ENCODE peak calls at places on chromosomes 13 and 19, in five cellular contexts. Y is mucosa of descending colon, G is IMR-90, A is astrocyte of the cerebellum, R is NB4. K is an unnamed sample.

GRCh38 chr13:40120288-40120687 is 464.8 kb downstream of the COG6 start:
- DNase-seq in R (no peak), A (no peak), G (no peak), Y (no peak), K (no peak)

GRCh38 chr13:80571346-80572307 is 230.7 kb upstream of the SPRY2 start:
- DNase-seq in Y (no peak), A (no peak), R (no peak), G (no peak), K (no peak)

GRCh38 chr19:41187884-41188279 is 5.1 kb upstream of the CYP2S1 start:
- DNase-seq in A (no peak), R (no peak), Y (no peak), G (no peak), K (no peak)

GRCh38 chr13:67557642-67558241 is 327.6 kb upstream of the PCDH9 start:
- DNase-seq in G (no peak), R (peak), A (no peak), Y (no peak), K (no peak)

GRCh38 chr19:50331187-50332013 is 2.2 kb upstream of the KCNC3 start:
- DNase-seq in G (no peak), R (no peak), A (no peak), Y (no peak), K (no peak)

GRCh38 chr19:48385461-48386087 is 5.8 kb downstream of the KDELR1 start:
- DNase-seq in G (no peak), Y (no peak), A (no peak), R (no peak), K (no peak)

GRCh38 chr13:32314968-32315254 is 252 bp downstream of the ZAR1L start:
- DNase-seq in Y (peak), A (peak), G (peak), R (no peak), K (no peak)

GRCh38 chr13:98476538-98476966 is 100.4 kb downstream of the STK24 start:
- DNase-seq in G (peak), R (peak), Y (peak), A (no peak), K (no peak)

GRCh38 chr19:2387367-2388288 is 27.6 kb downstream of the TMPRSS9 start:
- DNase-seq in Y (no peak), R (no peak), G (no peak), A (no peak), K (no peak)

GRCh38 chr13:30234763-30235162 is 72.6 kb downstream of the KATNAL1 start:
- DNase-seq in Y (no peak), R (no peak), G (no peak), A (peak), K (no peak)

GRCh38 chr19:16168465-16169081 is 4.8 kb downstream of the CIB3 start:
- DNase-seq in R (peak), A (no peak), G (peak), Y (no peak), K (no peak)

GRCh38 chr13:47829684-47830083 is 171.4 kb downstream of the SUCLA2 start:
- DNase-seq in A (no peak), R (no peak), Y (no peak), G (peak), K (no peak)

GRCh38 chr19:2761309-2761677 is 21.5 kb upstream of the SLC39A3 start:
- DNase-seq in A (no peak), Y (no peak), G (no peak), R (no peak), K (no peak)

GRCh38 chr19:46634045-46634655 is 1.9 kb downstream of the GNG8 start:
- DNase-seq in Y (peak), G (peak), A (peak), R (peak), K (no peak)

GRCh38 chr13:48858122-48858521 is 117.6 kb upstream of the FNDC3A start:
- DNase-seq in G (no peak), A (no peak), R (peak), Y (no peak), K (no peak)

GRCh38 chr19:53195265-53195879 is 2.2 kb upstream of the ZNF665 start:
- DNase-seq in A (peak), Y (peak), R (peak), G (peak), K (peak)

GRCh38 chr13:25117312-25117711 is 21.4 kb downstream of the PABPC3 start:
- DNase-seq in R (no peak), G (no peak), Y (no peak), A (no peak), K (no peak)

GRCh38 chr19:5718032-5718578 is 1.8 kb downstream of the LONP1 start:
- DNase-seq in A (no peak), G (peak), Y (no peak), R (peak), K (no peak)

GRCh38 chr19:15631817-15632216 is 8.9 kb upstream of the CYP4F3 start:
- DNase-seq in A (no peak), G (no peak), Y (peak), R (peak), K (no peak)

GRCh38 chr13:105342421-105342820 is 1193.0 kb downstream of the EFNB2 start:
- DNase-seq in A (no peak), Y (no peak), R (no peak), G (peak), K (no peak)

GRCh38 chr13:114167445-114167844 is 11.6 kb upstream of the CFAP97D2 start:
- DNase-seq in A (no peak), R (peak), Y (no peak), G (peak), K (no peak)

GRCh38 chr13:48333976-48334375 is 30.4 kb downstream of the RB1 start:
- DNase-seq in G (peak), R (no peak), A (no peak), Y (no peak), K (peak)

GRCh38 chr19:38740932-38741331 is 3.3 kb downstream of the CAPN12 start:
- DNase-seq in G (no peak), R (no peak), A (no peak), Y (no peak), K (no peak)

GRCh38 chr19:3058821-3059314 is 3.4 kb downstream of the TLE5 start:
- DNase-seq in Y (no peak), R (no peak), A (no peak), G (no peak), K (no peak)

GRCh38 chr13:42417624-42418023 is 145.7 kb downstream of the AKAP11 start:
- DNase-seq in Y (no peak), R (no peak), A (no peak), G (no peak), K (no peak)

GRCh38 chr13:42412812-42413795 is 141.2 kb downstream of the AKAP11 start:
- DNase-seq in G (no peak), R (no peak), A (no peak), Y (no peak), K (no peak)

GRCh38 chr13:42420304-42420703 is 148.4 kb downstream of the AKAP11 start:
- DNase-seq in Y (no peak), R (no peak), G (no peak), A (no peak), K (no peak)

GRCh38 chr13:42422681-42423080 is 150.7 kb downstream of the AKAP11 start:
- DNase-seq in A (no peak), G (no peak), Y (no peak), R (no peak), K (no peak)

DNA sequence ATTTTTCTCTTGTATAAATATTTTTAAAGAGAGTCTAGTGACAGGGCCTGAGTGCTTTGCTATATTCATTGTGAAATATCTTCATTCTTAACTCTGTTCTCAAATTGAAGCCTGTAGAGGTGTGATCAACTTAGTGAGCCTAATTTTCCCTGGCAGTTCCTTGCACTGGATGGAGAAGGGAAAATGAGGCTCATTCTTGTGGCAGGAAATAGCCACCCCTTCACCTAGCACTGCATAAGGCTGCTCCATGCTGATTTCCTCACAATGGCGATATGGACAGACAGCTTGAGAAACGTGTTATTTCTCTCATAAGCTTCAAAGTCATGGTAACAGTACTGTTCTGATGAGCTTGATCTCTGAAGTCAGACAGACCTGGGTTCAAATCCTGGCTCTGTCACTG is 146.2 kb downstream of the AKAP11 start:
- DNase-seq in G (no peak), A (no peak), Y (no peak), R (no peak), K (no peak)
- H3K4me3 ChIP-seq in G (no peak), A (no peak), Y (no peak), R (no peak), K (no peak)

DNA sequence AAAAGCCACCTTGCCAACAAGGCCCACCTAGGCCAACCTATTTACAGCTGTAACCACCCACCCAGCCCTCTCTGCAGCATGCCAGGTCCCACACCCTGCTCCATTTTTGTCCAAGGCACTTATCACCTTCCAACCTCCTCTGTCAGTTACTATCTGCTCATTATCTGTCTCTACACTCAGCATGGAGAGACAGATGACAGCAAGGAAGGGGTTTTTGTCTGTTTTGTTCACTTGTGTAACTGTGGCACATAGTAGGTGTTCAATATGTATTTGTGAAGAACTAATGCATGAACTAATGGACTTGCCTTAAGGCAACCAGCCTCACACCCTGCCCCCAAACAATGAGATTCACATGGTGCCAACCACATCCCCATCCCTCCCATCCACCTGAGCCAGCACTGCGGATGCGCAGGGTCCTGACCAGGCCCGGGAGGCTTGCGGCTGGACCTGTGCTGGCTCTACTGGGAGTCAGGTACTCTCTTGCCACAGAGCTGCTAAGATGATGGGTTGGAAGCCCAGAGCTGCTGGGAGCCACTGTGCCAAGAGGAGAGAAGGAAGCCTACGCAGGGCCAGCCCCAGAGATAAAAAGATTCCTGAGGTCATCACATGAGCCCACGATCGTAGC is 17.2 kb downstream of the DEDD2 start:
- DNase-seq in G (no peak), R (no peak), A (no peak), Y (no peak), K (no peak)
- TF ChIP-seq CTCF in G (no peak), R (no peak), A (no peak), Y (no peak), K (no peak)

GRCh38 chr19:17777840-17778620 is 16.9 kb upstream of the B3GNT3 start:
- DNase-seq in Y (peak), R (peak), G (peak), A (no peak), K (no peak)

GRCh38 chr19:17780781-17781180 is 14.2 kb upstream of the B3GNT3 start:
- DNase-seq in R (no peak), G (no peak), Y (no peak), A (no peak), K (no peak)

GRCh38 chr19:17779281-17779930 is 15.5 kb upstream of the B3GNT3 start:
- DNase-seq in A (no peak), Y (peak), G (peak), R (peak), K (no peak)

GRCh38 chr19:17775991-17776803 is 18.7 kb upstream of the B3GNT3 start:
- DNase-seq in Y (no peak), G (peak), R (peak), A (no peak), K (no peak)

GRCh38 chr19:17778621-17779280 is 16.2 kb upstream of the B3GNT3 start:
- DNase-seq in A (no peak), G (no peak), Y (no peak), R (no peak), K (no peak)
- H3K4me3 ChIP-seq in A (no peak), G (no peak), Y (no peak), R (no peak), K (peak)

DNA sequence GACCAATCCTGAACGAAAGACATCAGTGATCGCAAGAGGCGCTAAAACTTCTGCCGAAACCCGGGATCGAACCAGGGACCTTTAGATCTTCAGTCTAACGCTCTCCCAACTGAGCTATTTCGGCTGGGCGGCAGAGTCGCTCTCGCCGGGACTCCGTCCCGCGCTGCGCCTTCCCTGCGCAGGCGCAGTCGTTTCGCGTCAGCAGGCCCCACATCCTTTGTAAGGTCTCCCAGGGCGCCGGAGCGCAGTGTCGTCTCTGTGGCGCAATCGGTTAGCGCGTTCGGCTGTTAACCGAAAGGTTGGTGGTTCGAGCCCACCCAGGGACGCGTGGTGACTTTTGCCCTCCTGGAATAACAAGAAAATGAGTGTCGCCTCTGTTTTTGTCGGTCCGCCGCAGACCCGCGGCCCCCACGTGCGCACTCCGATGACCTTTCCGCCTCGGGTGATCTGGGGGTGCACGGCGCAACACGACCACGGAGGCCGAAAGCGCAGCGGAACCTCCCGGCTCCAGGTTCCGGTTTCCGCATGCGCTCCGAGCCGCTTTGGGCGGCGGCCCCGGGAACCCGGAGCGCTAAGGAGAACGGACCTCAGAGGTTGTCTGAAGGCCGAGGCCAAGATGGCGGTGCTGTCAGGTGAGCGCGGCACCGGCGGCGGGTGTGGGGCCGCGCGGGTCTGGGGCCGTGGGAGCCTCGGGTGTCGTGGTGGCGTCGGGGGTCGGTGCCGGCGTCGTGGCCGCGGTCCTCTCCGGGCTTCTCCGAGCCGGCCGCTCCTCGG is at the start of gene NDUFS7:
- DNase-seq in Y (peak), A (peak), R (peak), G (peak), K (no peak)
- TF ChIP-seq CTCF in Y (no peak), A (no peak), R (no peak), G (peak), K (no peak)

GRCh38 chr19:44306283-44306682 is 1.5 kb upstream of the ZNF235 start:
- DNase-seq in R (no peak), A (no peak), G (no peak), Y (no peak), K (no peak)

GRCh38 chr19:44303976-44304568 is 753 bp downstream of the ZNF235 start:
- DNase-seq in G (peak), R (peak), A (peak), Y (peak), K (peak)

GRCh38 chr19:44304659-44305193 is at the start of gene ZNF235:
- DNase-seq in A (peak), R (peak), Y (peak), G (peak), K (peak)

GRCh38 chr19:44303305-44303704 is 1.5 kb downstream of the ZNF235 start:
- DNase-seq in G (no peak), Y (no peak), R (peak), A (no peak), K (no peak)

GRCh38 chr19:44305457-44305856 is 632 bp upstream of the ZNF235 start:
- DNase-seq in A (no peak), Y (no peak), G (no peak), R (no peak), K (no peak)
- H3K4me3 ChIP-seq in A (peak), Y (no peak), G (no peak), R (no peak), K (peak)

GRCh38 chr19:33064117-33064777 is 441 bp downstream of the RHPN2 start:
- DNase-seq in G (no peak), R (peak), Y (peak), A (no peak), K (no peak)
- TF ChIP-seq CTCF in G (no peak), R (no peak), Y (peak), A (no peak), K (no peak)

DNA sequence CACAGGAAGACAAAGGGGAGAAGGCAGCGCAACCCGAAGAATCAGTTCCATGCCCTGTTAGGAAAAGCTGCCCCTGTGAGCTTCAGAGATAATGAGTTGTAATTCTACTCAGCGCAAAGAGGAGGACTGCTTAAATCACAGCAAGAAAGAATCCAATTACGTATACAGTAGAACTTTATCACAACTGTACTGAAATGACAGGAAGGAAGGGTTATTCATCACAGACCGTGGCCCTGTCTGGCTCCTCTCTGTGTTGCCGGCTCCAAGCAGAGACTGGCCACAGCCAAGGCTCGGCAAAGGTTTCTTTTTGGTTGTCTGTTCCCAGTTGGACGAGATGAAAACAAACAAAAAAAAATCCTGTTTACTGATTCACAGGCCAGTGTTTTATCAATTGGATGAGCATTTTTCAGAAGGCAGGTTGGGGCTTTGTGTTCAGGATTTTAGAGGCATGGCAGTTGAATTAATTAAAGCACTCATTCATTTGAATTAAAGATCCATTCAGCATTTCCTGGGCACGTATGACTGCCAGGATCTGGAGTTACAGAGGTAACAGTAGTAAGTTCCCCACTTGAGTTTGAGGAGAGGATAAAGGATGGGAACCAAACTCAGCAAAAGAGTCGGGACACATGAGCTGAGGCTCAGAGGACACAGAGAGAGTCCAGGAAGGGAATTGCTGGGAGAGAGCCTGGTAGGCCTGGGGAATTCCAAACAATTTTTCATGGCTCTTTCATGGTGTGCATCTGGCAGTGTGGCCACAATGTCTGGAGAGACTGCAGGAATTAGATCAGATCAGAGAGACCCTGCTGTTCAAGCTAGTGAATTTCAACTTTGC is 341.0 kb downstream of the DNAJC15 start:
- DNase-seq in G (peak), Y (no peak), A (peak), R (no peak), K (no peak)
- H3K4me3 ChIP-seq in G (no peak), Y (no peak), A (no peak), R (no peak), K (no peak)

GRCh38 chr13:100213576-100213975 is 124.7 kb downstream of the PCCA start:
- DNase-seq in R (no peak), A (no peak), G (peak), Y (no peak), K (no peak)
- TF ChIP-seq CTCF in R (no peak), A (no peak), G (no peak), Y (no peak), K (no peak)

K was measured in epithelial cell of proximal tubule.